ENCODE peak calls at places on chromosomes 16 and 17, in five cellular contexts. One of them, this sample, is unnamed.

GRCh38 chr17:42566215-42566872 is 556 bp upstream of the MLX start:
- DNase-seq in dorsolateral prefrontal cortex: no peak
- DNase-seq in Panc1: no peak
- DNase-seq in upper lobe of right lung: no peak
- DNase-seq in activated B cell treated with CpG ODN at 0.5 μM for 24 hours: no peak
- DNase-seq in this sample: peak

GRCh38 chr17:11490171-11490760 is 108.0 kb upstream of the DNAH9 start:
- DNase-seq in dorsolateral prefrontal cortex: no peak
- DNase-seq in Panc1: no peak
- DNase-seq in upper lobe of right lung: no peak
- DNase-seq in activated B cell treated with CpG ODN at 0.5 μM for 24 hours: no peak
- DNase-seq in this sample: no peak

GRCh38 chr17:55487727-55488436 is 23.4 kb downstream of the SMIM36 start:
- DNase-seq in dorsolateral prefrontal cortex: no peak
- DNase-seq in Panc1: no peak
- DNase-seq in upper lobe of right lung: no peak
- DNase-seq in activated B cell treated with CpG ODN at 0.5 μM for 24 hours: no peak
- DNase-seq in this sample: no peak

GRCh38 chr17:80957461-80957941 is 34.1 kb upstream of the CHMP6 start:
- DNase-seq in dorsolateral prefrontal cortex: no peak
- DNase-seq in Panc1: no peak
- DNase-seq in upper lobe of right lung: peak
- DNase-seq in activated B cell treated with CpG ODN at 0.5 μM for 24 hours: no peak
- DNase-seq in this sample: peak

GRCh38 chr16:66695935-66696668 is 441 bp downstream of the CMTM4 start:
- DNase-seq in dorsolateral prefrontal cortex: no peak
- DNase-seq in Panc1: no peak
- DNase-seq in upper lobe of right lung: peak
- DNase-seq in activated B cell treated with CpG ODN at 0.5 μM for 24 hours: peak
- DNase-seq in this sample: peak

GRCh38 chr16:20956319-20956718 is 55.7 kb downstream of the LYRM1 start:
- DNase-seq in dorsolateral prefrontal cortex: no peak
- DNase-seq in Panc1: no peak
- DNase-seq in upper lobe of right lung: no peak
- DNase-seq in activated B cell treated with CpG ODN at 0.5 μM for 24 hours: no peak
- DNase-seq in this sample: no peak

GRCh38 chr17:73943416-73943770 is 260.1 kb upstream of the RPL38 start:
- DNase-seq in dorsolateral prefrontal cortex: no peak
- DNase-seq in Panc1: no peak
- DNase-seq in upper lobe of right lung: no peak
- DNase-seq in activated B cell treated with CpG ODN at 0.5 μM for 24 hours: no peak
- DNase-seq in this sample: no peak

GRCh38 chr16:46929378-46930332 is 43.8 kb downstream of the DNAJA2 start:
- DNase-seq in dorsolateral prefrontal cortex: peak
- DNase-seq in Panc1: no peak
- DNase-seq in upper lobe of right lung: peak
- DNase-seq in activated B cell treated with CpG ODN at 0.5 μM for 24 hours: peak
- DNase-seq in this sample: peak

GRCh38 chr16:70267516-70267915 is 15.8 kb upstream of the EXOSC6 start:
- DNase-seq in dorsolateral prefrontal cortex: no peak
- DNase-seq in Panc1: no peak
- DNase-seq in upper lobe of right lung: peak
- DNase-seq in activated B cell treated with CpG ODN at 0.5 μM for 24 hours: no peak
- DNase-seq in this sample: no peak

GRCh38 chr16:54928016-54928356 is 2.7 kb upstream of the IRX5 start:
- DNase-seq in dorsolateral prefrontal cortex: no peak
- DNase-seq in Panc1: no peak
- DNase-seq in upper lobe of right lung: no peak
- DNase-seq in activated B cell treated with CpG ODN at 0.5 μM for 24 hours: no peak
- DNase-seq in this sample: no peak

GRCh38 chr16:30923554-30924085 is at the start of gene FBXL19:
- DNase-seq in dorsolateral prefrontal cortex: no peak
- DNase-seq in Panc1: no peak
- DNase-seq in upper lobe of right lung: peak
- DNase-seq in activated B cell treated with CpG ODN at 0.5 μM for 24 hours: no peak
- DNase-seq in this sample: peak

GRCh38 chr17:6494239-6494941 is 50.1 kb downstream of the PIMREG start:
- DNase-seq in dorsolateral prefrontal cortex: no peak
- DNase-seq in Panc1: no peak
- DNase-seq in upper lobe of right lung: peak
- DNase-seq in activated B cell treated with CpG ODN at 0.5 μM for 24 hours: no peak
- DNase-seq in this sample: peak

GRCh38 chr16:4498546-4499195 is 22.5 kb downstream of the HMOX2 start:
- DNase-seq in dorsolateral prefrontal cortex: no peak
- DNase-seq in Panc1: no peak
- DNase-seq in upper lobe of right lung: no peak
- DNase-seq in activated B cell treated with CpG ODN at 0.5 μM for 24 hours: no peak
- DNase-seq in this sample: no peak

GRCh38 chr17:80452173-80452915 is 24.1 kb downstream of the NPTX1 start:
- DNase-seq in dorsolateral prefrontal cortex: no peak
- DNase-seq in Panc1: no peak
- DNase-seq in upper lobe of right lung: no peak
- DNase-seq in activated B cell treated with CpG ODN at 0.5 μM for 24 hours: no peak
- DNase-seq in this sample: no peak

GRCh38 chr17:46942441-46943217 is 19.7 kb downstream of the GOSR2 start:
- DNase-seq in dorsolateral prefrontal cortex: peak
- DNase-seq in Panc1: peak
- DNase-seq in upper lobe of right lung: peak
- DNase-seq in activated B cell treated with CpG ODN at 0.5 μM for 24 hours: peak
- DNase-seq in this sample: peak

GRCh38 chr16:24523569-24523968 is 15.8 kb upstream of the RBBP6 start:
- DNase-seq in dorsolateral prefrontal cortex: no peak
- DNase-seq in Panc1: no peak
- DNase-seq in upper lobe of right lung: no peak
- DNase-seq in activated B cell treated with CpG ODN at 0.5 μM for 24 hours: no peak
- DNase-seq in this sample: no peak

GRCh38 chr16:23278031-23278430 is 24.1 kb upstream of the SCNN1B start:
- DNase-seq in dorsolateral prefrontal cortex: no peak
- DNase-seq in Panc1: no peak
- DNase-seq in upper lobe of right lung: no peak
- DNase-seq in activated B cell treated with CpG ODN at 0.5 μM for 24 hours: no peak
- DNase-seq in this sample: no peak

GRCh38 chr16:4511441-4512082 is 27.0 kb downstream of the CDIP1 start:
- DNase-seq in dorsolateral prefrontal cortex: peak
- DNase-seq in Panc1: no peak
- DNase-seq in upper lobe of right lung: no peak
- DNase-seq in activated B cell treated with CpG ODN at 0.5 μM for 24 hours: no peak
- DNase-seq in this sample: no peak

GRCh38 chr17:51397361-51398127 is 137.2 kb downstream of the UTP18 start:
- DNase-seq in dorsolateral prefrontal cortex: no peak
- DNase-seq in Panc1: peak
- DNase-seq in upper lobe of right lung: no peak
- DNase-seq in activated B cell treated with CpG ODN at 0.5 μM for 24 hours: no peak
- DNase-seq in this sample: no peak

GRCh38 chr17:79019631-79020584 is 4.1 kb upstream of the C1QTNF1 start:
- DNase-seq in dorsolateral prefrontal cortex: peak
- DNase-seq in Panc1: peak
- DNase-seq in upper lobe of right lung: peak
- DNase-seq in activated B cell treated with CpG ODN at 0.5 μM for 24 hours: peak
- DNase-seq in this sample: peak

GRCh38 chr16:22328081-22328725 is 31.0 kb downstream of the POLR3E start:
- DNase-seq in dorsolateral prefrontal cortex: no peak
- DNase-seq in Panc1: no peak
- DNase-seq in upper lobe of right lung: peak
- DNase-seq in activated B cell treated with CpG ODN at 0.5 μM for 24 hours: no peak
- DNase-seq in this sample: no peak

GRCh38 chr17:49439673-49440571 is 25.2 kb upstream of the PHB1 start:
- DNase-seq in dorsolateral prefrontal cortex: no peak
- DNase-seq in Panc1: no peak
- DNase-seq in upper lobe of right lung: no peak
- DNase-seq in activated B cell treated with CpG ODN at 0.5 μM for 24 hours: no peak
- DNase-seq in this sample: no peak

GRCh38 chr16:55760665-55761035 is 72.2 kb downstream of the CES1 start:
- DNase-seq in dorsolateral prefrontal cortex: no peak
- DNase-seq in Panc1: no peak
- DNase-seq in upper lobe of right lung: peak
- DNase-seq in activated B cell treated with CpG ODN at 0.5 μM for 24 hours: no peak
- DNase-seq in this sample: no peak

GRCh38 chr17:79991140-79991923 is 44.3 kb downstream of the TBC1D16 start:
- DNase-seq in dorsolateral prefrontal cortex: peak
- DNase-seq in Panc1: no peak
- DNase-seq in upper lobe of right lung: peak
- DNase-seq in activated B cell treated with CpG ODN at 0.5 μM for 24 hours: peak
- DNase-seq in this sample: peak

GRCh38 chr17:60630352-60630751 is 30.4 kb downstream of the PPM1D start:
- DNase-seq in dorsolateral prefrontal cortex: no peak
- DNase-seq in Panc1: no peak
- DNase-seq in upper lobe of right lung: no peak
- DNase-seq in activated B cell treated with CpG ODN at 0.5 μM for 24 hours: no peak
- DNase-seq in this sample: no peak

GRCh38 chr16:19153876-19154275 is 14.2 kb upstream of the SYT17 start:
- DNase-seq in dorsolateral prefrontal cortex: no peak
- DNase-seq in Panc1: no peak
- DNase-seq in upper lobe of right lung: no peak
- DNase-seq in activated B cell treated with CpG ODN at 0.5 μM for 24 hours: no peak
- DNase-seq in this sample: no peak

GRCh38 chr16:75420987-75421819 is 12.1 kb downstream of the CFDP1 start:
- DNase-seq in dorsolateral prefrontal cortex: no peak
- DNase-seq in Panc1: no peak
- DNase-seq in upper lobe of right lung: peak
- DNase-seq in activated B cell treated with CpG ODN at 0.5 μM for 24 hours: no peak
- DNase-seq in this sample: peak

GRCh38 chr16:60636117-60636516 is 1400.1 kb downstream of the CDH8 start:
- DNase-seq in dorsolateral prefrontal cortex: no peak
- DNase-seq in Panc1: no peak
- DNase-seq in upper lobe of right lung: no peak
- DNase-seq in activated B cell treated with CpG ODN at 0.5 μM for 24 hours: no peak
- DNase-seq in this sample: no peak

GRCh38 chr17:12953126-12953525 is 64.7 kb downstream of the ELAC2 start:
- DNase-seq in dorsolateral prefrontal cortex: peak
- DNase-seq in Panc1: no peak
- DNase-seq in upper lobe of right lung: no peak
- DNase-seq in activated B cell treated with CpG ODN at 0.5 μM for 24 hours: no peak
- DNase-seq in this sample: no peak

GRCh38 chr17:33750943-33751701 is 458.0 kb upstream of the ASIC2 start:
- DNase-seq in dorsolateral prefrontal cortex: peak
- DNase-seq in Panc1: peak
- DNase-seq in upper lobe of right lung: peak
- DNase-seq in activated B cell treated with CpG ODN at 0.5 μM for 24 hours: peak
- DNase-seq in this sample: peak

GRCh38 chr16:54886078-54886477 is 44.6 kb upstream of the IRX5 start:
- DNase-seq in dorsolateral prefrontal cortex: no peak
- DNase-seq in Panc1: no peak
- DNase-seq in upper lobe of right lung: no peak
- DNase-seq in activated B cell treated with CpG ODN at 0.5 μM for 24 hours: no peak
- DNase-seq in this sample: no peak

GRCh38 chr16:83530293-83530692 is 277.5 kb upstream of the HSBP1 start:
- DNase-seq in dorsolateral prefrontal cortex: no peak
- DNase-seq in Panc1: no peak
- DNase-seq in upper lobe of right lung: no peak
- DNase-seq in activated B cell treated with CpG ODN at 0.5 μM for 24 hours: no peak
- DNase-seq in this sample: no peak

GRCh38 chr16:87667946-87668345 is 65.6 kb downstream of the JPH3 start:
- DNase-seq in dorsolateral prefrontal cortex: no peak
- DNase-seq in Panc1: no peak
- DNase-seq in upper lobe of right lung: no peak
- DNase-seq in activated B cell treated with CpG ODN at 0.5 μM for 24 hours: no peak
- DNase-seq in this sample: no peak

GRCh38 chr16:84741351-84741791 is 41.6 kb downstream of the USP10 start:
- DNase-seq in dorsolateral prefrontal cortex: peak
- DNase-seq in Panc1: no peak
- DNase-seq in upper lobe of right lung: no peak
- DNase-seq in activated B cell treated with CpG ODN at 0.5 μM for 24 hours: no peak
- DNase-seq in this sample: no peak

GRCh38 chr16:57606847-57607501 is 21.5 kb upstream of the ADGRG1 start:
- DNase-seq in dorsolateral prefrontal cortex: peak
- DNase-seq in Panc1: no peak
- DNase-seq in upper lobe of right lung: no peak
- DNase-seq in activated B cell treated with CpG ODN at 0.5 μM for 24 hours: no peak
- DNase-seq in this sample: no peak

GRCh38 chr16:75045424-75045823 is 46.6 kb downstream of the ZNRF1 start:
- DNase-seq in dorsolateral prefrontal cortex: no peak
- DNase-seq in Panc1: no peak
- DNase-seq in upper lobe of right lung: no peak
- DNase-seq in activated B cell treated with CpG ODN at 0.5 μM for 24 hours: no peak
- DNase-seq in this sample: no peak

GRCh38 chr17:34709108-34709779 is 129.9 kb downstream of the TMEM132E start:
- DNase-seq in dorsolateral prefrontal cortex: no peak
- DNase-seq in Panc1: no peak
- DNase-seq in upper lobe of right lung: no peak
- DNase-seq in activated B cell treated with CpG ODN at 0.5 μM for 24 hours: no peak
- DNase-seq in this sample: no peak

GRCh38 chr17:61684172-61684571 is 93.2 kb upstream of the NACA2 start:
- DNase-seq in dorsolateral prefrontal cortex: no peak
- DNase-seq in Panc1: no peak
- DNase-seq in upper lobe of right lung: no peak
- DNase-seq in activated B cell treated with CpG ODN at 0.5 μM for 24 hours: no peak
- DNase-seq in this sample: no peak

This sample was measured in posterior vena cava.